ENCODE peak calls at places on chromosomes 16 and 17, in nine cellular contexts. One of them, this sample, is unnamed.
A peak's percentile ranks its signal among the peaks of the same experiment; 100 is the strongest.

GRCh38 chr17:74149597-74150427 is 53.7 kb upstream of the RPL38 start:
- DNase-seq in uterus: no peak
- DNase-seq in prostate gland: no peak
- DNase-seq in activated CD8-positive, alpha-beta T cell treated with anti-CD3 and anti-CD28 coated beads for 36 hours: no peak
- DNase-seq in omental fat pad: no peak
- DNase-seq in GM23338: no peak
- DNase-seq in endothelial cell: no peak
- DNase-seq in progenitor cell of endocrine pancreas: no peak
- DNase-seq in fibroblast of mammary gland: no peak
- DNase-seq in this sample: no peak

GRCh38 chr16:1784977-1785845 is 2.5 kb downstream of the NUBP2 start:
- DNase-seq in uterus: no peak
- DNase-seq in prostate gland: no peak
- DNase-seq in activated CD8-positive, alpha-beta T cell treated with anti-CD3 and anti-CD28 coated beads for 36 hours: no peak
- DNase-seq in omental fat pad: no peak
- DNase-seq in GM23338: no peak
- DNase-seq in endothelial cell: peak; percentile 2
- DNase-seq in progenitor cell of endocrine pancreas: no peak
- DNase-seq in fibroblast of mammary gland: no peak
- DNase-seq in this sample: no peak

GRCh38 chr17:50027639-50028206 is 28.2 kb upstream of the ITGA3 start:
- DNase-seq in uterus: peak; percentile 79
- DNase-seq in prostate gland: no peak
- DNase-seq in activated CD8-positive, alpha-beta T cell treated with anti-CD3 and anti-CD28 coated beads for 36 hours: peak; percentile 28
- DNase-seq in omental fat pad: peak; percentile 48
- DNase-seq in GM23338: peak; percentile 36
- DNase-seq in endothelial cell: no peak
- DNase-seq in progenitor cell of endocrine pancreas: no peak
- DNase-seq in fibroblast of mammary gland: peak; percentile 94
- DNase-seq in this sample: no peak

GRCh38 chr17:77790143-77790829 is 168.2 kb upstream of the TNRC6C start:
- DNase-seq in uterus: no peak
- DNase-seq in prostate gland: no peak
- DNase-seq in activated CD8-positive, alpha-beta T cell treated with anti-CD3 and anti-CD28 coated beads for 36 hours: no peak
- DNase-seq in omental fat pad: no peak
- DNase-seq in GM23338: peak; percentile 83
- DNase-seq in endothelial cell: no peak
- DNase-seq in progenitor cell of endocrine pancreas: no peak
- DNase-seq in fibroblast of mammary gland: no peak
- DNase-seq in this sample: no peak

GRCh38 chr17:42683407-42684031 is 1.2 kb downstream of the CNTNAP1 start:
- DNase-seq in uterus: peak; percentile 60
- DNase-seq in prostate gland: peak; percentile 50
- DNase-seq in activated CD8-positive, alpha-beta T cell treated with anti-CD3 and anti-CD28 coated beads for 36 hours: peak; percentile 41
- DNase-seq in omental fat pad: no peak
- DNase-seq in GM23338: peak; percentile 77
- DNase-seq in endothelial cell: no peak
- DNase-seq in progenitor cell of endocrine pancreas: no peak
- DNase-seq in fibroblast of mammary gland: peak; percentile 31
- DNase-seq in this sample: no peak

GRCh38 chr17:35743911-35744328 is 9.1 kb downstream of the GAS2L2 start:
- DNase-seq in uterus: no peak
- DNase-seq in prostate gland: no peak
- DNase-seq in activated CD8-positive, alpha-beta T cell treated with anti-CD3 and anti-CD28 coated beads for 36 hours: peak; percentile 33
- DNase-seq in omental fat pad: no peak
- DNase-seq in GM23338: peak; percentile 78
- DNase-seq in endothelial cell: peak; percentile 67
- DNase-seq in progenitor cell of endocrine pancreas: peak; percentile 52
- DNase-seq in fibroblast of mammary gland: peak; percentile 29
- DNase-seq in this sample: no peak

GRCh38 chr16:87984868-87985267 is 33.6 kb downstream of the BANP start:
- DNase-seq in uterus: no peak
- DNase-seq in prostate gland: no peak
- DNase-seq in activated CD8-positive, alpha-beta T cell treated with anti-CD3 and anti-CD28 coated beads for 36 hours: no peak
- DNase-seq in omental fat pad: no peak
- DNase-seq in GM23338: no peak
- DNase-seq in endothelial cell: no peak
- DNase-seq in progenitor cell of endocrine pancreas: no peak
- DNase-seq in fibroblast of mammary gland: no peak
- DNase-seq in this sample: no peak

GRCh38 chr16:65318138-65318537 is 196.3 kb upstream of the CDH11 start:
- DNase-seq in uterus: no peak
- DNase-seq in prostate gland: no peak
- DNase-seq in activated CD8-positive, alpha-beta T cell treated with anti-CD3 and anti-CD28 coated beads for 36 hours: no peak
- DNase-seq in omental fat pad: no peak
- DNase-seq in GM23338: peak; percentile 28
- DNase-seq in endothelial cell: no peak
- DNase-seq in progenitor cell of endocrine pancreas: no peak
- DNase-seq in fibroblast of mammary gland: no peak
- DNase-seq in this sample: no peak

GRCh38 chr16:27220527-27220926 is 17.2 kb downstream of the KDM8 start:
- DNase-seq in uterus: no peak
- DNase-seq in prostate gland: no peak
- DNase-seq in activated CD8-positive, alpha-beta T cell treated with anti-CD3 and anti-CD28 coated beads for 36 hours: no peak
- DNase-seq in omental fat pad: no peak
- DNase-seq in GM23338: no peak
- DNase-seq in endothelial cell: no peak
- DNase-seq in progenitor cell of endocrine pancreas: no peak
- DNase-seq in fibroblast of mammary gland: no peak
- DNase-seq in this sample: no peak
- TF ChIP-seq CTCF in uterus: no peak
- TF ChIP-seq CTCF in prostate gland: no peak
- TF ChIP-seq CTCF in activated CD8-positive, alpha-beta T cell treated with anti-CD3 and anti-CD28 coated beads for 36 hours: no peak
- TF ChIP-seq CTCF in omental fat pad: no peak
- TF ChIP-seq CTCF in GM23338: no peak
- TF ChIP-seq CTCF in endothelial cell: no peak
- TF ChIP-seq CTCF in progenitor cell of endocrine pancreas: no peak
- TF ChIP-seq CTCF in fibroblast of mammary gland: no peak
- TF ChIP-seq CTCF in this sample: no peak

DNA sequence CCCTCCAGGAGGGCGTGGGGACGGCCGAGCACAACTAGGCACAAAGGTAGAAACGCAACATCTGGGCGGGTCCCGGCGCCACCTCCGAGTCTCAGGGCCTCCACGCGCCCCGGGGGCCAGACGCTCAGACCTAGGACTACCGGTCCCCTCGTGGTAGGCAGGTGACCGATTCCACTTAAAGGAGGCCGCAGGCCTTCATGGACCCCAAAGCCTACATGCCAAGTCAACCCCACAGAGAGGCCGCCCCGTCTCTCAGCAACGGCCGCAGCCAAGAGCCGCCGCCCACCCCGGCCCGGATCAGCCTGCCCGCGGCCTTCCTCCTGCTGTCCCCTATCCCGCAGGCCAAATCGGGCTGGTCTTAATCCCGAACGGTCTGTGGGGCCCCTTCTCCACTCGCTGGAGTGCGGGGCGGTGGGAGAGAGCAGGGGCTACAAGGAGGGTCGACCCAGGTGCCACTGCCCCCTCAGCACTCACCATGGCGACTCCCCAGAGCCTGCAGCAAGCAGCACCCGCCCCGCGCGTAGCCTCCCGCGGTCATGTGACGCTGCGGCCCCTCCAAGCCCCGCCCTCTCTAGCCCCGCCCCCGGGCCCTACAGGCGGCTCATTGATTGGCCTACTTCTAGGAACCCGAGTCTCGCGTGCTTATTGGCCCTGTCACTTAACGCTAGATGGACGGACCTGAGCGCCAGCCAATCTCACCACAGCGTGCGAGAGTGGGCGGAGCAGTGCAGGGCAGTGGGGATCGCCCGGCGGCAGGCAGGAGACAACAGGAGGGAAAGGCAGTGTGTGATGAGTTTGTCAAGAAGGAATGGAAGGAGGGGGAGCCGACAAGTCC is at the start of gene VPS35:
- DNase-seq in uterus: peak; percentile 99
- DNase-seq in prostate gland: peak; percentile 100
- DNase-seq in activated CD8-positive, alpha-beta T cell treated with anti-CD3 and anti-CD28 coated beads for 36 hours: peak; percentile 100
- DNase-seq in omental fat pad: peak; percentile 100
- DNase-seq in GM23338: peak; percentile 99
- DNase-seq in endothelial cell: peak; percentile 100
- DNase-seq in progenitor cell of endocrine pancreas: peak; percentile 100
- DNase-seq in fibroblast of mammary gland: peak; percentile 98
- DNase-seq in this sample: peak; percentile 99
- TF ChIP-seq CTCF in uterus: no peak
- TF ChIP-seq CTCF in prostate gland: no peak
- TF ChIP-seq CTCF in activated CD8-positive, alpha-beta T cell treated with anti-CD3 and anti-CD28 coated beads for 36 hours: peak; percentile 9
- TF ChIP-seq CTCF in omental fat pad: no peak
- TF ChIP-seq CTCF in GM23338: peak; percentile 59
- TF ChIP-seq CTCF in endothelial cell: peak; percentile 19
- TF ChIP-seq CTCF in progenitor cell of endocrine pancreas: no peak
- TF ChIP-seq CTCF in fibroblast of mammary gland: no peak
- TF ChIP-seq CTCF in this sample: peak; percentile 59

GRCh38 chr16:75621170-75621477 is 2.0 kb downstream of the ADAT1 start:
- DNase-seq in uterus: no peak
- DNase-seq in prostate gland: no peak
- DNase-seq in activated CD8-positive, alpha-beta T cell treated with anti-CD3 and anti-CD28 coated beads for 36 hours: no peak
- DNase-seq in omental fat pad: no peak
- DNase-seq in GM23338: peak; percentile 51
- DNase-seq in endothelial cell: no peak
- DNase-seq in progenitor cell of endocrine pancreas: no peak
- DNase-seq in fibroblast of mammary gland: peak; percentile 47
- DNase-seq in this sample: no peak
- TF ChIP-seq CTCF in uterus: peak; percentile 18
- TF ChIP-seq CTCF in prostate gland: no peak
- TF ChIP-seq CTCF in activated CD8-positive, alpha-beta T cell treated with anti-CD3 and anti-CD28 coated beads for 36 hours: peak; percentile 33
- TF ChIP-seq CTCF in omental fat pad: no peak
- TF ChIP-seq CTCF in GM23338: peak; percentile 64
- TF ChIP-seq CTCF in endothelial cell: no peak
- TF ChIP-seq CTCF in progenitor cell of endocrine pancreas: peak; percentile 55
- TF ChIP-seq CTCF in fibroblast of mammary gland: peak; percentile 50
- TF ChIP-seq CTCF in this sample: peak; percentile 64

DNA sequence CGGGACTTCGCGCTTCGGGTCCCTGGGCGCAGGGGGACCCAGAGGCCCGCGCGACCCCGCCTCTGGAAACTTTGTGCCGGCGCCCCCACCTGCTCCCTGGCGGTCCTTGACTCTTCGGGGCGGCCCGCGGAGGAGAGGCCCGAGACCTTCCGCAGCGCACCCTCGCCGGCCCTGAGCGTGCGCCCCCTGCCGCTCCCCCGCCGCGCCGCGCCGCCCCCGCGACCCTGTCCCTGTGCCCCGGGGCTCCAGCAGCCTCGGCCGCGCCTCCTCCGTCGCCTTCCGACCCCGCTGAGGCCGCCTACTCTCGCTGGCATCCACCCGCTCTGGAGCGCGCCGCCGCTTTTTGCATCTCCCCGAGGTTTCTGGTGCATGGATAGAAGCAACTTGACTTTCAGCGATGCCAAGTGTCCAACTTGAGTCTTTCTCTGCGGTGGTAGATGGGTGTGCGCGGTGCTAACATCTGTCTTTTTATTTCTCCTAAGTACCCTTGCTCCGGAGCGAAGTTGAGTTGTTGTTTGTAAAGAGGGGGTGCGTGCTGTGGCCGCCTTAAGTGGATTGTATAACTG is 414 bp downstream of the DUSP14 start:
- DNase-seq in uterus: peak; percentile 52
- DNase-seq in prostate gland: peak; percentile 45
- DNase-seq in activated CD8-positive, alpha-beta T cell treated with anti-CD3 and anti-CD28 coated beads for 36 hours: peak; percentile 87
- DNase-seq in omental fat pad: no peak
- DNase-seq in GM23338: peak; percentile 85
- DNase-seq in endothelial cell: peak; percentile 80
- DNase-seq in progenitor cell of endocrine pancreas: peak; percentile 77
- DNase-seq in fibroblast of mammary gland: peak; percentile 51
- DNase-seq in this sample: peak; percentile 85
- TF ChIP-seq CTCF in uterus: no peak
- TF ChIP-seq CTCF in prostate gland: no peak
- TF ChIP-seq CTCF in activated CD8-positive, alpha-beta T cell treated with anti-CD3 and anti-CD28 coated beads for 36 hours: peak; percentile 78
- TF ChIP-seq CTCF in omental fat pad: no peak
- TF ChIP-seq CTCF in GM23338: peak; percentile 43
- TF ChIP-seq CTCF in endothelial cell: peak; percentile 70
- TF ChIP-seq CTCF in progenitor cell of endocrine pancreas: peak; percentile 73
- TF ChIP-seq CTCF in fibroblast of mammary gland: no peak
- TF ChIP-seq CTCF in this sample: peak; percentile 73

DNA sequence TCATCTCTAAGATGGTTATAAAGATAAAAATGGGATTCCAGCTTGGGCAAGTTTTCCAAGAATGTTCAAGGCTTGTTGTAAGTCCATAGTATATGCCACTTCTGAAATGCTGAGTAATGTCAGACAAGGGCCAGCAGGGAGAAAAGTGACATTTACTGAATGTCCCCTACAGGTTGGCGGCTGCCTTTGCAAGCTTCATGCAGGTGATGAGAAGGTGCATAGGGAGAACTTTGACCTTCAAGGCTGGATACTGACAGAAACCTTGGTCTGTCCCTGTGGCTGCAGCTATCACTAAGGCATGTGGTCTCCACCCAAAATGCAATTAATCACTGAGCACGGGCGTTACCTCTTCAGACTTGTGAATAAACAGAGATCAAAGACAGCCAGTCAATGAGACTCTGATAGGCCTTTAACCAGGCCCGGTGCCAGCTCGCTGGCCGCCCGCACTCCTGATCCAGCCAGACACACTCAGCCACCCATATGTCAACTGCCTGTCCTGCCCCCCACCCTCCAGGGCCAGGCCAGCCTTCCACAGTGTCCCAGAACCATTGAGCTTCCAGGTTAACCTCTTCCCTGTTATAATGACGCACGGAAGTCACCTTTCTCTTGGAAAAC is 26.9 kb upstream of the AXIN2 start:
- DNase-seq in uterus: no peak
- DNase-seq in prostate gland: peak; percentile 44
- DNase-seq in activated CD8-positive, alpha-beta T cell treated with anti-CD3 and anti-CD28 coated beads for 36 hours: no peak
- DNase-seq in omental fat pad: no peak
- DNase-seq in GM23338: no peak
- DNase-seq in endothelial cell: no peak
- DNase-seq in progenitor cell of endocrine pancreas: no peak
- DNase-seq in fibroblast of mammary gland: no peak
- DNase-seq in this sample: no peak
- TF ChIP-seq CTCF in uterus: no peak
- TF ChIP-seq CTCF in prostate gland: no peak
- TF ChIP-seq CTCF in activated CD8-positive, alpha-beta T cell treated with anti-CD3 and anti-CD28 coated beads for 36 hours: no peak
- TF ChIP-seq CTCF in omental fat pad: no peak
- TF ChIP-seq CTCF in GM23338: no peak
- TF ChIP-seq CTCF in endothelial cell: no peak
- TF ChIP-seq CTCF in progenitor cell of endocrine pancreas: peak; percentile 49
- TF ChIP-seq CTCF in fibroblast of mammary gland: no peak
- TF ChIP-seq CTCF in this sample: peak; percentile 41

GRCh38 chr16:84820305-84820684 is 510 bp downstream of the CRISPLD2 start:
- DNase-seq in uterus: no peak
- DNase-seq in prostate gland: no peak
- DNase-seq in activated CD8-positive, alpha-beta T cell treated with anti-CD3 and anti-CD28 coated beads for 36 hours: no peak
- DNase-seq in omental fat pad: no peak
- DNase-seq in GM23338: no peak
- DNase-seq in endothelial cell: no peak
- DNase-seq in progenitor cell of endocrine pancreas: no peak
- DNase-seq in fibroblast of mammary gland: peak; percentile 46
- DNase-seq in this sample: no peak
- TF ChIP-seq CTCF in uterus: no peak
- TF ChIP-seq CTCF in prostate gland: no peak
- TF ChIP-seq CTCF in activated CD8-positive, alpha-beta T cell treated with anti-CD3 and anti-CD28 coated beads for 36 hours: no peak
- TF ChIP-seq CTCF in omental fat pad: no peak
- TF ChIP-seq CTCF in GM23338: no peak
- TF ChIP-seq CTCF in endothelial cell: no peak
- TF ChIP-seq CTCF in progenitor cell of endocrine pancreas: no peak
- TF ChIP-seq CTCF in fibroblast of mammary gland: no peak
- TF ChIP-seq CTCF in this sample: no peak

This sample was measured in type B pancreatic cell.